ENCODE peak calls at places on chromosome 4, in ten cellular contexts. D is astrocyte of the spinal cord; V is ACHN; F is fibroblast of mammary gland; Y is NCI-H510A treated with DMSO at 0.1 percent for 48 hours; R is T-helper 17 cell; M is KG1; J is left ventricle myocardium inferior; C is brain microvascular endothelial cell; A is stimulated activated CD4-positive, alpha-beta T cell treated with anti-CD3 and anti-CD28 coated beads, TNF-alpha, amount 100 ng/mL, for 48 hours. S is an unnamed sample.
A peak's percentile ranks its signal among the peaks of the same experiment; 100 is the strongest.

GRCh38 chr4:48079972-48080391 is 54.1 kb downstream of the TXK start:
- DNase-seq in D (peak; percentile 45), V (peak; percentile 38), F (no peak), Y (no peak), R (no peak), M (no peak), J (no peak), C (peak; percentile 80), A (no peak), S (no peak)

GRCh38 chr4:41359069-41359769 is 102.5 kb downstream of the UCHL1 start:
- DNase-seq in D (no peak), V (no peak), F (no peak), Y (peak; percentile 64), R (no peak), M (no peak), J (no peak), C (no peak), A (no peak), S (no peak)

GRCh38 chr4:110211007-110211769 is 12.8 kb upstream of the ELOVL6 start:
- DNase-seq in D (peak; percentile 50), V (peak; percentile 53), F (peak; percentile 66), Y (peak; percentile 27), R (no peak), M (no peak), J (no peak), C (no peak), A (peak; percentile 7), S (peak; percentile 45)

GRCh38 chr4:106978046-106978774 is 57.9 kb downstream of the DKK2 start:
- DNase-seq in D (no peak), V (no peak), F (no peak), Y (no peak), R (no peak), M (no peak), J (no peak), C (no peak), A (no peak), S (no peak)

GRCh38 chr4:151129801-151130200 is 30.4 kb downstream of the RPS3A start:
- DNase-seq in D (no peak), V (no peak), F (no peak), Y (no peak), R (no peak), M (no peak), J (no peak), C (no peak), A (no peak), S (no peak)

GRCh38 chr4:101415962-101416361 is 68.6 kb upstream of the PPP3CA start:
- DNase-seq in D (no peak), V (no peak), F (no peak), Y (no peak), R (no peak), M (no peak), J (no peak), C (no peak), A (no peak), S (no peak)

GRCh38 chr4:189304179-189304578 is 636.5 kb upstream of the FRG1 start:
- DNase-seq in D (no peak), V (no peak), F (no peak), Y (no peak), R (no peak), M (no peak), J (no peak), C (no peak), A (no peak), S (no peak)

GRCh38 chr4:33831667-33832066 is 2412.6 kb downstream of the ARAP2 start:
- DNase-seq in D (no peak), V (no peak), F (peak; percentile 67), Y (no peak), R (no peak), M (no peak), J (no peak), C (no peak), A (no peak), S (no peak)

GRCh38 chr4:3800351-3800750 is 34.2 kb downstream of the ADRA2C start:
- DNase-seq in D (no peak), V (no peak), F (no peak), Y (no peak), R (no peak), M (no peak), J (no peak), C (no peak), A (no peak), S (no peak)

GRCh38 chr4:153161599-153161971 is 42.7 kb upstream of the TRIM2 start:
- DNase-seq in D (peak; percentile 38), V (no peak), F (peak; percentile 50), Y (no peak), R (no peak), M (no peak), J (no peak), C (no peak), A (no peak), S (no peak)

GRCh38 chr4:79049840-79050520 is 110.7 kb upstream of the PAQR3 start:
- DNase-seq in D (peak; percentile 9), V (no peak), F (no peak), Y (peak; percentile 81), R (no peak), M (no peak), J (no peak), C (no peak), A (no peak), S (no peak)

GRCh38 chr4:11182586-11183357 is 245.9 kb downstream of the HS3ST1 start:
- DNase-seq in D (peak; percentile 83), V (no peak), F (peak; percentile 78), Y (no peak), R (no peak), M (no peak), J (no peak), C (peak; percentile 22), A (no peak), S (no peak)

GRCh38 chr4:122552898-122553297 is 68.0 kb downstream of the IL21 start:
- DNase-seq in D (no peak), V (no peak), F (no peak), Y (no peak), R (no peak), M (no peak), J (no peak), C (no peak), A (no peak), S (no peak)

GRCh38 chr4:123731009-123731408 is 334.4 kb downstream of the SPRY1 start:
- DNase-seq in D (no peak), V (no peak), F (no peak), Y (no peak), R (no peak), M (no peak), J (no peak), C (no peak), A (no peak), S (peak; percentile 12)

GRCh38 chr4:3532714-3533336 is 603 bp upstream of the LRPAP1 start:
- DNase-seq in D (no peak), V (no peak), F (no peak), Y (no peak), R (no peak), M (no peak), J (no peak), C (no peak), A (no peak), S (no peak)

GRCh38 chr4:41525129-41525528 is 12.8 kb upstream of the LIMCH1 start:
- DNase-seq in D (peak; percentile 84), V (no peak), F (no peak), Y (no peak), R (no peak), M (no peak), J (no peak), C (peak; percentile 81), A (no peak), S (no peak)

GRCh38 chr4:13700196-13701140 is 72.9 kb upstream of the BOD1L1 start:
- DNase-seq in D (peak; percentile 90), V (no peak), F (peak; percentile 97), Y (no peak), R (no peak), M (no peak), J (no peak), C (peak; percentile 58), A (no peak), S (no peak)

GRCh38 chr4:107755841-107756356 is 35.9 kb upstream of the PAPSS1 start:
- DNase-seq in D (peak; percentile 12), V (no peak), F (peak; percentile 29), Y (no peak), R (no peak), M (no peak), J (no peak), C (no peak), A (no peak), S (no peak)

S was measured in AML-193.